ENCODE peak calls at places on chromosomes 7 and 10, in five cellular contexts. U, L, Q, E and X are unnamed samples.

GRCh38 chr10:46530249-46531186 is 25.9 kb downstream of the GPRIN2 start:
- DNase-seq in U (peak), L (peak), Q (no peak), E (no peak), X (peak)

GRCh38 chr7:22173884-22174573 is 182.9 kb downstream of the RAPGEF5 start:
- DNase-seq in U (no peak), L (no peak), Q (no peak), E (peak), X (no peak)

GRCh38 chr7:149257146-149257545 is 4.8 kb upstream of the ZNF783 start:
- DNase-seq in U (no peak), L (no peak), Q (no peak), E (peak), X (peak)

GRCh38 chr7:17680026-17680425 is 260.3 kb downstream of the SNX13 start:
- DNase-seq in U (peak), L (peak), Q (no peak), E (peak), X (peak)

GRCh38 chr7:99001482-99002145 is 123.3 kb downstream of the TRRAP start:
- DNase-seq in U (peak), L (no peak), Q (no peak), E (no peak), X (no peak)

GRCh38 chr10:124286621-124287020 is 132.1 kb downstream of the OAT start:
- DNase-seq in U (peak), L (no peak), Q (no peak), E (no peak), X (no peak)

GRCh38 chr10:86215712-86216111 is 150.9 kb downstream of the GRID1 start:
- DNase-seq in U (no peak), L (no peak), Q (no peak), E (no peak), X (no peak)

GRCh38 chr10:102546606-102547310 is 43.0 kb downstream of the SUFU start:
- DNase-seq in U (no peak), L (peak), Q (no peak), E (no peak), X (peak)

GRCh38 chr7:23175820-23176385 is 5.9 kb upstream of the NUP42 start:
- DNase-seq in U (no peak), L (no peak), Q (no peak), E (no peak), X (no peak)

GRCh38 chr7:77570330-77571011 is 33.4 kb downstream of the PTPN12 start:
- DNase-seq in U (no peak), L (peak), Q (no peak), E (peak), X (peak)

GRCh38 chr10:9635691-9636090 is 1382.0 kb upstream of the CELF2 start:
- DNase-seq in U (no peak), L (no peak), Q (no peak), E (no peak), X (peak)

GRCh38 chr7:95611224-95611623 is 14.9 kb upstream of the PDK4 start:
- DNase-seq in U (no peak), L (no peak), Q (no peak), E (peak), X (no peak)

GRCh38 chr10:99466632-99467031 is 36.2 kb upstream of the GOT1 start:
- DNase-seq in U (no peak), L (peak), Q (no peak), E (no peak), X (no peak)

GRCh38 chr10:62934258-62934657 is 118.1 kb upstream of the EGR2 start:
- DNase-seq in U (no peak), L (no peak), Q (no peak), E (no peak), X (no peak)

GRCh38 chr7:1160665-1161010 is 642 bp upstream of the ZFAND2A start:
- DNase-seq in U (no peak), L (peak), Q (no peak), E (no peak), X (no peak)

GRCh38 chr7:1176891-1177373 is 16.9 kb upstream of the ZFAND2A start:
- DNase-seq in U (peak), L (peak), Q (peak), E (peak), X (peak)

GRCh38 chr7:952548-953441 is 1.7 kb downstream of the ADAP1 start:
- DNase-seq in U (peak), L (no peak), Q (no peak), E (no peak), X (no peak)

GRCh38 chr10:32489158-32489557 is 43.2 kb downstream of the CCDC7 start:
- DNase-seq in U (no peak), L (no peak), Q (no peak), E (no peak), X (no peak)

GRCh38 chr7:106071999-106072714 is 40.0 kb downstream of the SYPL1 start:
- DNase-seq in U (peak), L (peak), Q (no peak), E (peak), X (no peak)

GRCh38 chr10:11756766-11757315 is 14.7 kb downstream of the ECHDC3 start:
- DNase-seq in U (peak), L (no peak), Q (no peak), E (no peak), X (no peak)

GRCh38 chr10:120548210-120548609 is 91.2 kb downstream of the PLPP4 start:
- DNase-seq in U (no peak), L (no peak), Q (no peak), E (no peak), X (no peak)

GRCh38 chr7:133139350-133139749 is 57.5 kb upstream of the CHCHD3 start:
- DNase-seq in U (no peak), L (peak), Q (peak), E (peak), X (peak)

GRCh38 chr7:111292026-111292430 is 201.1 kb downstream of the LRRN3 start:
- DNase-seq in U (no peak), L (peak), Q (no peak), E (no peak), X (peak)

GRCh38 chr10:97648557-97649404 is 8.3 kb downstream of the PI4K2A start:
- DNase-seq in U (no peak), L (peak), Q (no peak), E (peak), X (peak)

GRCh38 chr10:102628451-102628911 is 15.8 kb upstream of the TRIM8 start:
- DNase-seq in U (no peak), L (no peak), Q (peak), E (peak), X (peak)

GRCh38 chr7:50849991-50850390 is 67.3 kb upstream of the GRB10 start:
- DNase-seq in U (peak), L (no peak), Q (no peak), E (no peak), X (no peak)

GRCh38 chr7:75638607-75639070 is 100.1 kb downstream of the HIP1 start:
- DNase-seq in U (peak), L (peak), Q (peak), E (peak), X (peak)

GRCh38 chr10:99403674-99404073 is 26.8 kb downstream of the GOT1 start:
- DNase-seq in U (no peak), L (no peak), Q (no peak), E (peak), X (no peak)

GRCh38 chr7:130896898-130897514 is 163.0 kb upstream of the KLF14 start:
- DNase-seq in U (peak), L (peak), Q (peak), E (peak), X (peak)

GRCh38 chr10:26737730-26738129 is 40.2 kb downstream of the PDSS1 start:
- DNase-seq in U (no peak), L (peak), Q (no peak), E (no peak), X (peak)

GRCh38 chr10:91034494-91035157 is 113.7 kb upstream of the ANKRD1 start:
- DNase-seq in U (peak), L (peak), Q (no peak), E (peak), X (peak)

GRCh38 chr7:17444673-17445072 is 146.2 kb downstream of the AHR start:
- DNase-seq in U (no peak), L (peak), Q (no peak), E (peak), X (peak)

DNA sequence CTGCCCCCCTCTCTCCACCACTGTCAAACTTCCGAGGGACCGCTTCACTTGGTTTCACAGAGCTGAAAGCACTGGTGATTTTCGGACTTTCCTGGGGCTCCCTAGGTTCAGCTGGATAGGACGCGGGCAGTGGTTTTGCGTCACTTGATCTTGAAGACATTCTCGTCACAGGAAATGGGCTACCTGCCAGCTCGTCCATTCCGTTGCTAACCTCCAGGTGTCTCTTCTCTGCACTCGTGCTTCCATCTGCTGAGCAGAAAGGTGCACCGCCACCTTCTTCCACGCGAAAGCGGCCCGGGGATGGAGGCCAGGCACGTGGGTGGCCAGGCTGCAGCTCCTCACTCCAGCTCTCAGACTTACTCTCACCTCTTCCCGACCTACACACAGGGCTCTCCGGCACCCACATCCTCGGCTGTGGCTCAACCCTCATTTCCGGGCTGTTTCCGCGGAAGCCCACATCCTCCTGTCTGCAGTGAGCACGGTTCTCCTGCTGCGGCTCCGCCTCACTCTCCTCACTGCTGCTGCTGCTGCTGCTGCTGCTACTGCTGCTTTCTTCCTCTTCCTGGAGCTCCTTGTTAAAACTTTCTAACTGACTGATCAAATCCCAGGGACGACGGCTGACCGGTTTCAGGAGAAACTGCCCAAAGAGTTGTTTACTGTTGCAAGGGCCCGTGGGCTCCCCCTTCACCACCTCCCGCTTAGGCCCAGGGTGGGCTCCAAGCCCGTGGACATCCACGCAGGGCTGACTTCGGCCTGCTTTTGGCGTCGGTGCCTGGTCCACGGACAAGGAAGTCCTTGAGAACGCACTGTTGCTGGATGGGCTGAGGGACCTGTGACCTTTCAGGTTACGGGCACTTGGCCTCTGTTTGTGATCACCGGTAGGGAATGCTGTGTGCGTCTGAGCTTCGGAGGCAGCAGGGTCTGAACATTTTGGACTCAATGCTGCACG is 32.1 kb downstream of the JCAD start:
- DNase-seq in U (peak), L (no peak), Q (no peak), E (peak), X (no peak)
- TF ChIP-seq CTCF in U (no peak), L (no peak), Q (no peak), E (no peak), X (no peak)

GRCh38 chr10:133332936-133333699 is 3.6 kb downstream of the CALY start:
- DNase-seq in U (no peak), L (no peak), Q (no peak), E (no peak), X (no peak)

GRCh38 chr10:133334495-133335237 is 2.0 kb downstream of the CALY start:
- DNase-seq in U (no peak), L (no peak), Q (no peak), E (no peak), X (no peak)

GRCh38 chr10:133336131-133337078 is at the start of gene CALY:
- DNase-seq in U (no peak), L (no peak), Q (peak), E (no peak), X (no peak)

GRCh38 chr10:133337079-133337725 is 506 bp upstream of the CALY start:
- DNase-seq in U (no peak), L (no peak), Q (no peak), E (no peak), X (no peak)

DNA sequence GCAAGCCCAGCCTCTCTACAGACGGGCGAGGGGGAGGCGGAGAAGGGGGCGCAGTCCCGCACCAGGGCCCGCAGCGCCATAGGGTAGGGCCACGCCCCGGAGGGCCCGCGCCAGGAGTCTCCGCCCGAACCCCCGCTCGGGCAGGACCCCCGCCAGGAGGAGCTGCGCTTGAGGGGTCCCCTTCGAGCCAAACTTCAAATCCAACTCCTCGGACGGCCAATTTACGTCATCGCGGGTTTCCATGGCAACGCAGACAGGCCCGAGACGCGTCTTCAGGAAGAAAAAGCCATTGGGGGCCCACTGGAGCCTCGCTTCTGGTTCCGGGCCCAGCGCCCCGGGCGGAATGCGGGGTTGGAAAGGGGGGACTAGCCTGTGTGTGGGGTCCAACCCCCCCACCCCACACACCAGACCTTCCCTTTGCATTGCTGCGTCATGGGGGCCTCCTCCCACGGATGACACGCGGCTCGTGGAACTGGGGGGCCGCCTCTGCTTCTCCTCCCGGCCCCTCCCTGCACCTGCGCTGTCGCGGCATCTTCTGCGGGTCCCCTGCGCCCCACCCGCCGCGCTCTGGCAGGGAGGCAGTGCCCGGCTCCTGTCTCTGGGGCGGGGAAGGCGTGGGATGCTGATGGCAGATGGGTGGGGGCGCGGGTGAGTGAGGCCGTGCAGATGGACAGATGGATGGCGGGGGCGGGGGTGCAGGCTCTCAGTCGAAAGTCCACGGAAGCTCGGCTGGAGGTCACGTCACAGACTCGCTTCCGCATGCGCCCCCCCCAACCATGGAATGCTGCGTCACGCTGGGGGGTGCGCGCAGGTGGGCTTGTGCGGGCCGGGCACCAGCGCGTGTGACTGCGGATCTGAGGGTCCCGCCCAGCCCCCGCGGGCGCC is 1.2 kb downstream of the CALY start:
- DNase-seq in U (no peak), L (peak), Q (no peak), E (peak), X (peak)
- H3K4me3 ChIP-seq in U (no peak), L (peak), Q (no peak), E (no peak), X (peak)

GRCh38 chr7:4681922-4682620 is at the start of gene FOXK1:
- DNase-seq in U (peak), L (peak), Q (peak), E (peak), X (peak)
- TF ChIP-seq CTCF in U (no peak), L (no peak), Q (no peak), E (no peak), X (no peak)

GRCh38 chr10:88989423-88989822 is 1.2 kb upstream of the FAS start:
- DNase-seq in U (no peak), L (no peak), Q (no peak), E (no peak), X (no peak)
- H3K4me3 ChIP-seq in U (no peak), L (peak), Q (no peak), E (peak), X (peak)

GRCh38 chr10:4316166-4316810 is 509.7 kb upstream of the AKR1E2 start:
- DNase-seq in U (peak), L (peak), Q (no peak), E (no peak), X (peak)
- TF ChIP-seq CTCF in U (no peak), L (no peak), Q (no peak), E (no peak), X (no peak)

GRCh38 chr7:24595671-24596418 is 22.6 kb downstream of the PALS2 start:
- DNase-seq in U (no peak), L (no peak), Q (no peak), E (no peak), X (no peak)
- H3K4me3 ChIP-seq in U (no peak), L (no peak), Q (no peak), E (no peak), X (no peak)